ENCODE peak calls at places on chromosomes 1 and 21, in eight cellular contexts. One of them, this sample, is unnamed.

GRCh38 chr1:41501581-41501980 is 17.1 kb upstream of the EDN2 start:
- DNase-seq in aorta: no peak
- DNase-seq in NCI-H2107: peak
- DNase-seq in NT2/D1: no peak
- DNase-seq in Calu3: peak
- DNase-seq in KG1: no peak
- DNase-seq in glomerular endothelial cell: no peak
- DNase-seq in GM20000: no peak
- DNase-seq in this sample: no peak

GRCh38 chr1:65048325-65048724 is 82.0 kb upstream of the JAK1 start:
- DNase-seq in NCI-H2107: no peak
- DNase-seq in Calu3: no peak
- DNase-seq in KG1: no peak
- DNase-seq in GM20000: no peak
- DNase-seq in NT2/D1: no peak
- DNase-seq in glomerular endothelial cell: no peak
- DNase-seq in aorta: no peak
- DNase-seq in this sample: no peak

GRCh38 chr1:241270016-241270415 is 87.0 kb downstream of the RGS7 start:
- DNase-seq in NT2/D1: no peak
- DNase-seq in KG1: no peak
- DNase-seq in glomerular endothelial cell: no peak
- DNase-seq in GM20000: no peak
- DNase-seq in Calu3: no peak
- DNase-seq in aorta: no peak
- DNase-seq in NCI-H2107: no peak
- DNase-seq in this sample: no peak

GRCh38 chr1:180778782-180779398 is 133.8 kb upstream of the KIAA1614 start:
- DNase-seq in KG1: no peak
- DNase-seq in aorta: no peak
- DNase-seq in NT2/D1: peak
- DNase-seq in Calu3: peak
- DNase-seq in NCI-H2107: no peak
- DNase-seq in glomerular endothelial cell: no peak
- DNase-seq in GM20000: peak
- DNase-seq in this sample: peak

GRCh38 chr1:72296481-72296880 is 14.1 kb upstream of the NEGR1 start:
- DNase-seq in glomerular endothelial cell: no peak
- DNase-seq in Calu3: no peak
- DNase-seq in aorta: no peak
- DNase-seq in GM20000: no peak
- DNase-seq in NCI-H2107: no peak
- DNase-seq in NT2/D1: no peak
- DNase-seq in KG1: no peak
- DNase-seq in this sample: no peak

GRCh38 chr1:84884671-84885389 is 8.2 kb downstream of the LPAR3 start:
- DNase-seq in Calu3: no peak
- DNase-seq in KG1: no peak
- DNase-seq in GM20000: no peak
- DNase-seq in NT2/D1: no peak
- DNase-seq in NCI-H2107: no peak
- DNase-seq in aorta: no peak
- DNase-seq in glomerular endothelial cell: no peak
- DNase-seq in this sample: no peak

GRCh38 chr1:181405584-181405983 is 77.7 kb upstream of the CACNA1E start:
- DNase-seq in Calu3: no peak
- DNase-seq in NCI-H2107: no peak
- DNase-seq in GM20000: no peak
- DNase-seq in NT2/D1: peak
- DNase-seq in aorta: no peak
- DNase-seq in KG1: no peak
- DNase-seq in glomerular endothelial cell: no peak
- DNase-seq in this sample: no peak

GRCh38 chr1:59015708-59016107 is 231.9 kb upstream of the JUN start:
- DNase-seq in glomerular endothelial cell: no peak
- DNase-seq in aorta: no peak
- DNase-seq in NCI-H2107: no peak
- DNase-seq in GM20000: no peak
- DNase-seq in KG1: no peak
- DNase-seq in NT2/D1: no peak
- DNase-seq in Calu3: no peak
- DNase-seq in this sample: no peak

GRCh38 chr1:9840176-9840575 is 16.4 kb upstream of the CLSTN1 start:
- DNase-seq in NT2/D1: no peak
- DNase-seq in glomerular endothelial cell: no peak
- DNase-seq in GM20000: no peak
- DNase-seq in Calu3: no peak
- DNase-seq in KG1: no peak
- DNase-seq in aorta: peak
- DNase-seq in NCI-H2107: no peak
- DNase-seq in this sample: no peak

GRCh38 chr1:151612506-151613274 is 840 bp downstream of the SNX27 start:
- DNase-seq in GM20000: peak
- DNase-seq in aorta: peak
- DNase-seq in KG1: peak
- DNase-seq in Calu3: no peak
- DNase-seq in glomerular endothelial cell: no peak
- DNase-seq in NT2/D1: no peak
- DNase-seq in NCI-H2107: no peak
- DNase-seq in this sample: no peak

GRCh38 chr1:15886613-15887167 is 39.2 kb downstream of the SPEN start:
- DNase-seq in NCI-H2107: no peak
- DNase-seq in KG1: no peak
- DNase-seq in GM20000: no peak
- DNase-seq in aorta: no peak
- DNase-seq in Calu3: no peak
- DNase-seq in NT2/D1: no peak
- DNase-seq in glomerular endothelial cell: no peak
- DNase-seq in this sample: no peak

GRCh38 chr1:51753969-51754368 is 124.6 kb downstream of the NRDC start:
- DNase-seq in glomerular endothelial cell: no peak
- DNase-seq in aorta: no peak
- DNase-seq in GM20000: no peak
- DNase-seq in NCI-H2107: no peak
- DNase-seq in NT2/D1: no peak
- DNase-seq in Calu3: no peak
- DNase-seq in KG1: no peak
- DNase-seq in this sample: no peak

GRCh38 chr1:66274634-66275033 is 259.3 kb upstream of the SGIP1 start:
- DNase-seq in aorta: no peak
- DNase-seq in NCI-H2107: no peak
- DNase-seq in GM20000: no peak
- DNase-seq in KG1: no peak
- DNase-seq in glomerular endothelial cell: no peak
- DNase-seq in Calu3: no peak
- DNase-seq in NT2/D1: no peak
- DNase-seq in this sample: no peak

GRCh38 chr1:151146072-151146415 is 387 bp downstream of the SEMA6C start:
- DNase-seq in Calu3: no peak
- DNase-seq in NCI-H2107: no peak
- DNase-seq in NT2/D1: no peak
- DNase-seq in aorta: no peak
- DNase-seq in KG1: no peak
- DNase-seq in GM20000: no peak
- DNase-seq in glomerular endothelial cell: no peak
- DNase-seq in this sample: no peak

GRCh38 chr21:15870819-15871218 is 141.0 kb downstream of the USP25 start:
- DNase-seq in NT2/D1: no peak
- DNase-seq in aorta: no peak
- DNase-seq in GM20000: peak
- DNase-seq in glomerular endothelial cell: no peak
- DNase-seq in NCI-H2107: no peak
- DNase-seq in Calu3: no peak
- DNase-seq in KG1: no peak
- DNase-seq in this sample: no peak

GRCh38 chr1:71667224-71667623 is 586.4 kb upstream of the ZRANB2 start:
- DNase-seq in KG1: no peak
- DNase-seq in aorta: no peak
- DNase-seq in Calu3: no peak
- DNase-seq in glomerular endothelial cell: no peak
- DNase-seq in NT2/D1: no peak
- DNase-seq in GM20000: no peak
- DNase-seq in NCI-H2107: no peak
- DNase-seq in this sample: no peak

This sample was measured in HepG2.